ENCODE peak calls at places on chromosomes 16 and 17, in seven cellular contexts. N is AG09319, U is tibial nerve, Y is GM06990, O is neural progenitor cell, J is tibial artery, L is cardiac muscle cell. K is an unnamed sample.

GRCh38 chr17:61574542-61575351 is 16.3 kb downstream of the NACA2 start:
- DNase-seq in O (peak), U (no peak), J (no peak), Y (no peak), N (no peak), L (peak), K (peak)

GRCh38 chr17:79530361-79531105 is 80.3 kb downstream of the RBFOX3 start:
- DNase-seq in J (no peak), U (no peak), N (no peak), Y (no peak), L (no peak), O (no peak), K (no peak)

GRCh38 chr16:2147981-2148671 is at the start of gene RAB26:
- DNase-seq in N (no peak), L (peak), O (peak), Y (no peak), J (peak), U (peak), K (peak)

GRCh38 chr17:45333702-45334092 is 16.9 kb upstream of the MAP3K14 start:
- DNase-seq in O (no peak), L (no peak), U (no peak), J (no peak), N (no peak), Y (no peak), K (no peak)

GRCh38 chr16:67149276-67150057 is 1.3 kb downstream of the B3GNT9 start:
- DNase-seq in N (no peak), U (no peak), O (no peak), Y (no peak), J (no peak), L (no peak), K (no peak)

GRCh38 chr16:70661534-70661917 is 15.2 kb downstream of the IL34 start:
- DNase-seq in Y (no peak), L (no peak), U (no peak), N (no peak), O (no peak), J (no peak), K (no peak)

GRCh38 chr17:15278381-15278780 is 13.3 kb upstream of the PMP22 start:
- DNase-seq in L (no peak), Y (no peak), O (no peak), N (no peak), J (no peak), U (no peak), K (no peak)

GRCh38 chr17:30808785-30809286 is 15.7 kb downstream of the CRLF3 start:
- DNase-seq in J (no peak), U (no peak), N (no peak), O (no peak), Y (peak), L (no peak), K (no peak)

GRCh38 chr16:73692861-73693260 is 603.8 kb upstream of the PSMD7 start:
- DNase-seq in N (no peak), O (no peak), Y (no peak), U (no peak), L (no peak), J (no peak), K (no peak)

GRCh38 chr17:48181653-48182052 is 74.1 kb downstream of the SNX11 start:
- DNase-seq in Y (no peak), U (no peak), L (peak), O (peak), J (no peak), N (no peak), K (no peak)

GRCh38 chr16:84241778-84242177 is 2.0 kb upstream of the KCNG4 start:
- DNase-seq in J (no peak), O (no peak), U (no peak), Y (no peak), L (no peak), N (no peak), K (no peak)

GRCh38 chr16:728131-728889 is 1.4 kb downstream of the HAGHL start:
- DNase-seq in L (peak), Y (peak), N (no peak), J (peak), U (no peak), O (peak), K (peak)

GRCh38 chr17:17087424-17088103 is 45.3 kb downstream of the MPRIP start:
- DNase-seq in N (no peak), U (peak), O (no peak), J (no peak), Y (no peak), L (no peak), K (peak)

GRCh38 chr16:19717319-19717718 is 708 bp downstream of the KNOP1 start:
- DNase-seq in L (no peak), O (peak), N (no peak), J (no peak), Y (no peak), U (no peak), K (no peak)

GRCh38 chr17:66365903-66366302 is 63.5 kb downstream of the PRKCA start:
- DNase-seq in N (no peak), O (no peak), U (no peak), Y (no peak), L (no peak), J (no peak), K (no peak)

GRCh38 chr17:10121971-10122707 is 76.3 kb downstream of the GAS7 start:
- DNase-seq in N (no peak), U (peak), Y (no peak), L (no peak), O (no peak), J (peak), K (no peak)

GRCh38 chr16:65059421-65059980 is 62.4 kb downstream of the CDH11 start:
- DNase-seq in N (no peak), J (no peak), U (no peak), Y (no peak), L (no peak), O (peak), K (no peak)

GRCh38 chr17:44309472-44309871 is 1.1 kb downstream of the RUNDC3A start:
- DNase-seq in U (no peak), Y (no peak), L (no peak), N (no peak), O (no peak), J (no peak), K (no peak)

GRCh38 chr17:8436169-8436932 is 667 bp downstream of the NDEL1 start:
- DNase-seq in L (peak), J (peak), N (peak), Y (peak), O (peak), U (peak), K (peak)

GRCh38 chr16:66479661-66480264 is 52.7 kb downstream of the BEAN1 start:
- DNase-seq in N (no peak), O (no peak), Y (no peak), L (no peak), J (no peak), U (no peak), K (no peak)

DNA sequence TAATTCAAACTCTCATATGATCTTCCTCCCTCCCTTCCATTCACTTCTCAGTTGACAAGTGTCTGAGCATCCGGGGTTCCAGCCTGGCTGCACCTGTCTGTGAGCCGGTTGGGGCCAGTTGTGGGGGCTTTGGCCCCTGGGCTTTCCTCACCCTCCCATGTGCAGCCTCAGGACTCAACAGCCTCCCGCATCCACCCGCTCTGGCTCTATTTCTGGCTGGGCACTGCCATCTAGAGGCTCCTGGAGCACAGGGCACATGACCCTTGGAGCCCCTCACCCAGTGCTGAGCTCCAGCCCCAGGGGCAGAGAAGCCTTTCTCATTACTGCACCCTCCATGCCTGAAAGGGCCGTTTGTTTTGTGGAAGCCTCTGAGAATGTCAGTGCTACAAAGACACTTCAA is 43.3 kb downstream of the HAPSTR1 start:
- DNase-seq in O (peak), J (no peak), Y (peak), U (no peak), N (no peak), L (peak), K (peak)
- TF ChIP-seq CTCF in O (peak), J (no peak), Y (peak), U (peak), N (peak), L (peak), K (no peak)

DNA sequence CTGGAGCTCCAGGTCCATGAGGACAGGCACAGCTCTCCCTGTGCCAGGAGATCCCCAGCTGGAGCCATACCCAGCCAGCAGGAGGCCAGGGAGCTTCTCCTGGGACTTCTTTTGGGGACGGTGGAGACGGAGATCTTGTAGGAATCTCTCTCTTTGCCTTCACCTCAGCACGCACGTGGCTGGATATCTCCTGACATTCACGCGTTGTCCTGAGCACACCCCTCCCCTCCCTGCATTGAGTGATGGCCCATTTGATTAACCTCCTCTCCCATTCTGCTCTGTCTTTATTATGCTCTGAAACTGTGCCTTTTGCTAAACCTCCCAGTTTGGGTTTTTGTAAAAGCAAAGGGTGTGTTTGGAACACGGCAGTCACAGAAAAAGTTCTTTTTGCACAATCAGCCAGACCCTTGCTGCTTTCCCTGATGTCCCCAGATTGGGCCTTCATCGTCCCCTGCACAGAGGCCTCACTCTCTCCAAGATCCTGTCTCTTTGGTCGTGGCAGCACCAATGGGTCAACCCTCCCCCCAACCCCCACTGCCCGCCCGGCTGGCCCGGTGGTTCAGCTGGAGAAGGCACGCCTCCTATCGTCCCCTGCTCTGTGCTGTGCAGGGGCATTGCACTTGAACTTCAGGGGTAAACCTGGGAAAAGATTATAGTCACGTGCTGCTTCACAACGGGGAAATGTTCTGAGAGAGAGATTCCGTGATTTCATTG is 32.5 kb upstream of the LGALS9 start:
- DNase-seq in J (no peak), N (no peak), O (no peak), Y (no peak), L (no peak), U (no peak), K (no peak)
- TF ChIP-seq CTCF in J (no peak), N (no peak), O (no peak), Y (no peak), L (no peak), U (no peak), K (no peak)

DNA sequence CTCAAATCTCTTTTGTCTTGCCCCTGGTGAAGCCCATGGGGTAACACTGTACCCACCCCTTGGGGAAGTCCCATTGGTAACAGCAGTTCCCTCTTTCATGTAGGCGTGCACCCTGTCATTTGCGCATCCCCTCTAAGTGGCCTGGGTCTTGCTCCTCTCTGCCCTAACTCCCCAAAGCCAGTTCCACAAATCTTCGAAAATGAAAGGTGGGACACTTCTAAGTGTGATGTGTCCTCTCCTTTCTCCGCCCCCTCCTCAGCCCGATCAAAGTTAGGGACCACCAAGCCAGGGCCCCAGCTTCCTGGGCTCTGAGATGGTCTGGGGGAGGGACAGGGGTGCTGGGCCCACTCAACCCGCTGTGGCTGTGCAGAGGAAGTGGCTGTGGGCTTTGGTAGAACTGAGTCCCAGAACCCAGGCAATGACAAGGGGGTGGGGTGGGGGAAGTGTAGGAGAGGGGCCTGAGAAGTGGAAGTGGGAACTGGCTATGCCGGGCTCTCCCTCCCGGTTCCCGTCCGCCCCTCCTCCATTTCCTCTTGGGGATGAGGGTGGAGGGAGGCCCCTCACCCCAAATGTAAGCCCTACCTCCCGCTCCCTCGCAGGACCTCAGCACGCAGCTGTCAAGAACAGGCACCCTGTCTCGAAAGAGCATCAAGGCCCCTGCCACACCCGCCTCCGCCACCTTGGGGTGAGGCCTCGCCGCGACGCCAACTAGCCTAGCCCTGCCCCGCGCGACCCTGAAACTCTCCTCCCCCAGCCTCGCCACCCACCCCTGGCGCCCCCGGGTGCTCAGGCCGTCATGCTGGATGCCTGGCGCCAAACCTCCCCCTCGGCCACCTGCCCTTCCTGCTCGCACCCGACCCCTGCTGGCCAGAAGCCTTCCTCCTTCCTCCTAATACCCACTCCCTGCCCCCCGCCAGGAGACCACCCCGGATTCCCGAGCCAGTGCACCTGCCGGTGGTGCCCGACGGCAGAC is 8.7 kb downstream of the ABI3 start:
- DNase-seq in N (no peak), J (no peak), Y (peak), O (no peak), L (no peak), U (no peak), K (no peak)
- TF ChIP-seq CTCF in N (peak), J (no peak), Y (peak), O (peak), L (peak), U (no peak), K (no peak)

GRCh38 chr17:68906638-68907037 is 48.6 kb downstream of the ABCA8 start:
- DNase-seq in J (no peak), L (peak), U (no peak), Y (no peak), N (no peak), O (peak), K (no peak)
- TF ChIP-seq CTCF in J (no peak), L (peak), U (peak), Y (peak), N (peak), O (peak), K (peak)

DNA sequence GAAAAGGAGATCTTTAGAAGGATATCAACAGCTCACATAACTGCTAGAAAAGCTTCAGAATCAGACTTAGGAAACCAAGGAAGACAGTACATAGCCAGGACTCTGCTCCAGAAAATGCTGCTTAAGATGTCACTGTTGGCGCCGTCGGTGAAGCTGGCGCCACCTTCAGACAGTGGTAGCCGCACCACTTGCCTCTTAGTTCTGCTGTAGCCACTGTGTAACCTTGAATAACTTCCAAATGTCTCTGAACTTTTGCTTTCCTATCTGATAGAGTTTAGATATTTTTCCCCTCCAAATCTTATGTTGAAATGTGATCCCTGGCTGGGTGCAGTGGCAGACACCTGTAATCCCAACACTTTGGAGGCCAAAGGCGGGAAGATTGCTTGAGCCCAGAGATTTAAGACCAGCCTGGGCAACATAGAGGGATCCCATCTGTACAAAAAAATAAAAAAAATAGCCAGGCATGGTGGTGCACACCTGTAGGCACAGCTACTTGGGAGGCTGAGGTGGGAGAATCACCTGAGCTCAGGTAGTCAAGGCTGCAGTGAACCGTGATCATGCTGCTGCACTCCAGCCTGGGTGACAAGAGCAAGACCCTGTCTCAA is 6.3 kb upstream of the USP31 start:
- DNase-seq in U (no peak), O (peak), Y (no peak), L (peak), J (no peak), N (no peak), K (peak)
- TF ChIP-seq CTCF in U (no peak), O (peak), Y (peak), L (peak), J (no peak), N (peak), K (no peak)

DNA sequence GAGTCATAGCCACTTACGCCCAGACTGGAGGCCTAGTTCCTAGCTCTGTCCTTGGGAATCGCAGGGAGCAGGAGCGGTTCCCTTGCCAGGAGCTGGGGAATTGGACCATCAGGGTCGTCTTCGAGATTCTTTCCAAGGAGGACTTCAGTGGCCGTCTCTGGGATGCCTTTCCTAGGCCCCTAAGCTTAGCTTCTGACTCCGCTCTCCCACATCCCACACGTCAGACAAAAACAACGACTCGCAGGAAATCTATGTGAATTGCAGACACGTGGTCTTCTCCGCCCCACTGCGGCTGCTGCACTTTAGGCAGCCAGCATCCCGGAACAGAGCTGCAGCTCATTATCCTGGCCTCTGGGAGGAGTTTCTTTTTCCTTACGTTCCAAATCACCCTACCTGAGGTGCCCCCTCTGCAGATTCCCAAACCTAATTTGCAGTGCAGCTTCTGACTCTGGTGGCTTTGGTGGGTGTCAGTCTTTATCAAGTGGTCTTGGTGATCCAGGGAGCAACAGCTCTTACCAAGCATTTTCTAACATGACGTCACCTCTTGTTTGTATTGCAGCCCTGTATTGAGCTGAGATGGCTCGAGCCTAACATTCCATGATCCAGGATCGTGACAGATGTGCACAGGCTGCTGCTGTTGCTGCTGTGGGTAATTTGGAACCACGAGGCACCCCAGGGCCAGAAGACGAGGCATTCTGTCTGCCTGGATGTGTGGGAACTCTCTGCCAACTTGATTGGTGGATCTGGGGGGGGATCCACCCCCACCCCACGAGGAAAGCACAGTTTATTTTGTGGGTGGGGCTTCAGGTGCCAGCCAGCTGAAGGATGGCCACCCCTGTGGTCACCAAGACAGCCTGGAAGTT is 1.1 kb downstream of the KATNB1 start:
- DNase-seq in N (peak), U (no peak), O (peak), Y (no peak), J (no peak), L (peak), K (no peak)
- TF ChIP-seq CTCF in N (peak), U (peak), O (no peak), Y (no peak), J (peak), L (peak), K (no peak)